ENCODE peak calls at places on chromosome 4, in seven cellular contexts. R is Right ventricle myocardium inferior; U is stimulated activated CD4-positive, alpha-beta T cell treated with anti-CD3 and anti-CD28 coated beads, Interleukin-15, amount 100 ng/mL, for 1 hour; M is Kasumi-1; I is posterior cingulate gyrus; C is AG08395; G is KBM-7. X is an unnamed sample.

GRCh38 chr4:6506616-6507140 is 34.3 kb upstream of the PPP2R2C start:
- DNase-seq in R (no peak), U (no peak), M (no peak), I (no peak), C (no peak), G (no peak), X (no peak)

GRCh38 chr4:73844352-73844751 is 7.9 kb downstream of the CXCL6 start:
- DNase-seq in R (no peak), U (no peak), M (no peak), I (no peak), C (no peak), G (no peak), X (peak)

GRCh38 chr4:53987761-53988171 is 76.6 kb downstream of the CHIC2 start:
- DNase-seq in R (no peak), U (no peak), M (no peak), I (no peak), C (peak), G (no peak), X (peak)

GRCh38 chr4:87088188-87088587 is 132.2 kb downstream of the KLHL8 start:
- DNase-seq in R (no peak), U (no peak), M (no peak), I (no peak), C (no peak), G (no peak), X (no peak)

GRCh38 chr4:3523146-3523627 is 9.0 kb downstream of the LRPAP1 start:
- DNase-seq in R (no peak), U (no peak), M (no peak), I (no peak), C (no peak), G (no peak), X (no peak)

GRCh38 chr4:177064724-177065394 is 244.8 kb upstream of the NEIL3 start:
- DNase-seq in R (no peak), U (no peak), M (no peak), I (no peak), C (no peak), G (no peak), X (no peak)

GRCh38 chr4:38163216-38164006 is 203.2 kb downstream of the PTTG2 start:
- DNase-seq in R (no peak), U (no peak), M (no peak), I (no peak), C (peak), G (no peak), X (peak)

GRCh38 chr4:137474711-137475301 is 57.5 kb downstream of the PCDH18 start:
- DNase-seq in R (no peak), U (no peak), M (no peak), I (no peak), C (peak), G (no peak), X (peak)